ENCODE peak calls at places on chromosome 6, in four cellular contexts. One of them, this sample, is unnamed.

GRCh38 chr6:24547243-24547642 is 52.5 kb downstream of the ALDH5A1 start:
- DNase-seq in iPS DF 6.9: no peak
- DNase-seq in astrocyte of the cerebellum: no peak
- DNase-seq in lower lobe of right lung: no peak
- DNase-seq in this sample: no peak

GRCh38 chr6:53654745-53655240 is 10.8 kb downstream of the KLHL31 start:
- DNase-seq in iPS DF 6.9: no peak
- DNase-seq in astrocyte of the cerebellum: no peak
- DNase-seq in lower lobe of right lung: no peak
- DNase-seq in this sample: no peak

GRCh38 chr6:48714286-48715049 is 603.5 kb upstream of the PTCHD4 start:
- DNase-seq in iPS DF 6.9: no peak
- DNase-seq in astrocyte of the cerebellum: no peak
- DNase-seq in lower lobe of right lung: no peak
- DNase-seq in this sample: no peak

GRCh38 chr6:317068-317451 is 24.8 kb downstream of the DUSP22 start:
- DNase-seq in iPS DF 6.9: no peak
- DNase-seq in astrocyte of the cerebellum: no peak
- DNase-seq in lower lobe of right lung: no peak
- DNase-seq in this sample: no peak

GRCh38 chr6:5730586-5731263 is 276.0 kb downstream of the NRN1 start:
- DNase-seq in iPS DF 6.9: no peak
- DNase-seq in astrocyte of the cerebellum: no peak
- DNase-seq in lower lobe of right lung: no peak
- DNase-seq in this sample: no peak

GRCh38 chr6:144519429-144519828 is 234.3 kb downstream of the UTRN start:
- DNase-seq in iPS DF 6.9: no peak
- DNase-seq in astrocyte of the cerebellum: no peak
- DNase-seq in lower lobe of right lung: no peak
- DNase-seq in this sample: no peak

GRCh38 chr6:89007209-89008001 is 44.0 kb upstream of the RNGTT start:
- DNase-seq in iPS DF 6.9: no peak
- DNase-seq in astrocyte of the cerebellum: no peak
- DNase-seq in lower lobe of right lung: no peak
- DNase-seq in this sample: no peak

GRCh38 chr6:122033564-122034181 is 365.8 kb upstream of the HSF2 start:
- DNase-seq in iPS DF 6.9: peak; percentile 18
- DNase-seq in astrocyte of the cerebellum: peak; percentile 55
- DNase-seq in lower lobe of right lung: no peak
- DNase-seq in this sample: peak; percentile 32

GRCh38 chr6:123744840-123745239 is 58.8 kb upstream of the NKAIN2 start:
- DNase-seq in iPS DF 6.9: no peak
- DNase-seq in astrocyte of the cerebellum: no peak
- DNase-seq in lower lobe of right lung: no peak
- DNase-seq in this sample: no peak

GRCh38 chr6:119209452-119210205 is 131.2 kb upstream of the FAM184A start:
- DNase-seq in iPS DF 6.9: no peak
- DNase-seq in astrocyte of the cerebellum: no peak
- DNase-seq in lower lobe of right lung: no peak
- DNase-seq in this sample: no peak

GRCh38 chr6:380234-381218 is 11.0 kb upstream of the IRF4 start:
- DNase-seq in iPS DF 6.9: no peak
- DNase-seq in astrocyte of the cerebellum: no peak
- DNase-seq in lower lobe of right lung: no peak
- DNase-seq in this sample: no peak

GRCh38 chr6:15674690-15675386 is 12.0 kb upstream of the DTNBP1 start:
- DNase-seq in iPS DF 6.9: no peak
- DNase-seq in astrocyte of the cerebellum: no peak
- DNase-seq in lower lobe of right lung: no peak
- DNase-seq in this sample: no peak

GRCh38 chr6:73325656-73326055 is 28.4 kb downstream of the DPPA5 start:
- DNase-seq in iPS DF 6.9: no peak
- DNase-seq in astrocyte of the cerebellum: no peak
- DNase-seq in lower lobe of right lung: no peak
- DNase-seq in this sample: no peak

GRCh38 chr6:28953039-28953872 is 29.5 kb upstream of the TRIM27 start:
- DNase-seq in iPS DF 6.9: no peak
- DNase-seq in astrocyte of the cerebellum: no peak
- DNase-seq in lower lobe of right lung: no peak
- DNase-seq in this sample: peak; percentile 27

GRCh38 chr6:30722280-30723112 is 2.3 kb downstream of the TUBB start:
- DNase-seq in iPS DF 6.9: no peak
- DNase-seq in astrocyte of the cerebellum: no peak
- DNase-seq in lower lobe of right lung: peak; percentile 86
- DNase-seq in this sample: no peak

GRCh38 chr6:166958926-166959861 is 2.8 kb upstream of the RNASET2 start:
- DNase-seq in iPS DF 6.9: no peak
- DNase-seq in astrocyte of the cerebellum: no peak
- DNase-seq in lower lobe of right lung: no peak
- DNase-seq in this sample: no peak

GRCh38 chr6:79733388-79733787 is 102.3 kb downstream of the SH3BGRL2 start:
- DNase-seq in iPS DF 6.9: no peak
- DNase-seq in astrocyte of the cerebellum: no peak
- DNase-seq in lower lobe of right lung: no peak
- DNase-seq in this sample: no peak

GRCh38 chr6:163354779-163355431 is 59.6 kb upstream of the QKI start:
- DNase-seq in iPS DF 6.9: no peak
- DNase-seq in astrocyte of the cerebellum: no peak
- DNase-seq in lower lobe of right lung: peak; percentile 58
- DNase-seq in this sample: no peak

GRCh38 chr6:16338577-16339262 is 100.3 kb downstream of the GMPR start:
- DNase-seq in iPS DF 6.9: no peak
- DNase-seq in astrocyte of the cerebellum: peak; percentile 99
- DNase-seq in lower lobe of right lung: no peak
- DNase-seq in this sample: peak; percentile 99

GRCh38 chr6:109058620-109059019 is 36.0 kb downstream of the SESN1 start:
- DNase-seq in iPS DF 6.9: no peak
- DNase-seq in astrocyte of the cerebellum: no peak
- DNase-seq in lower lobe of right lung: no peak
- DNase-seq in this sample: no peak

GRCh38 chr6:147508871-147509608 is 550 bp downstream of the SAMD5 start:
- DNase-seq in iPS DF 6.9: no peak
- DNase-seq in astrocyte of the cerebellum: no peak
- DNase-seq in lower lobe of right lung: no peak
- DNase-seq in this sample: no peak

GRCh38 chr6:37788259-37788658 is 31.3 kb upstream of the ZFAND3 start:
- DNase-seq in iPS DF 6.9: no peak
- DNase-seq in astrocyte of the cerebellum: no peak
- DNase-seq in lower lobe of right lung: no peak
- DNase-seq in this sample: no peak

GRCh38 chr6:113362542-113363430 is 494.4 kb upstream of the MARCKS start:
- DNase-seq in iPS DF 6.9: no peak
- DNase-seq in astrocyte of the cerebellum: no peak
- DNase-seq in lower lobe of right lung: no peak
- DNase-seq in this sample: no peak
- H3K4me3 ChIP-seq in iPS DF 6.9: no peak overlapping the region
- H3K4me3 ChIP-seq in astrocyte of the cerebellum: no peak overlapping the region
- H3K4me3 ChIP-seq in lower lobe of right lung: no peak overlapping the region
- H3K4me3 ChIP-seq in this sample: no peak overlapping the region

DNA sequence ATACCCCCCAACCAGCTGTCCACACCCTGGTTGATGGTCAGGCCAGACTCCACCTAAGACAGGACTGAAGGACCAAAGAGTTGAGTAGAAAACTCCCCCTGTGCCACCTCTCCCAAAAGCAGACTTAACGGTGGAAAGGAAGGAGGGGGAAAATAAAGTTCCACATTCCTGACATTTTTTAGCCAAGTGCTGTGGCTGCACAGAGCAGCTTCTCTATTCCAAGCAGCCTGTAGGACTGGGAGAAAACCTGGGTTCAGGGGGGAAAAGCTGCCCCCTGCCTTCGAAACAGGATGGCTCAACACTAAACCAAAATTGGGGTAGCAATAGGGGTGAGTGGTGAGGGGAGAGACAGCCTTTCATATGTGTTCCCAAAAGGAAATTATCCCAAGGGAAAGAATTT is 3.6 kb downstream of the TRAM2 start:
- DNase-seq in iPS DF 6.9: no peak
- DNase-seq in astrocyte of the cerebellum: no peak
- DNase-seq in lower lobe of right lung: no peak
- DNase-seq in this sample: no peak
- H3K4me3 ChIP-seq in iPS DF 6.9: no peak overlapping the region
- H3K4me3 ChIP-seq in astrocyte of the cerebellum: peak overlapping the region; percentile 93
- H3K4me3 ChIP-seq in lower lobe of right lung: peak overlapping the region; percentile 4
- H3K4me3 ChIP-seq in this sample: peak overlapping the region; percentile 94

GRCh38 chr6:107116923-107117417 is 1.7 kb upstream of the BEND3 start:
- DNase-seq in iPS DF 6.9: no peak
- DNase-seq in astrocyte of the cerebellum: no peak
- DNase-seq in lower lobe of right lung: no peak
- DNase-seq in this sample: no peak

GRCh38 chr6:107114872-107115694 is at the start of gene BEND3:
- DNase-seq in iPS DF 6.9: no peak
- DNase-seq in astrocyte of the cerebellum: no peak
- DNase-seq in lower lobe of right lung: peak; percentile 65
- DNase-seq in this sample: no peak

GRCh38 chr6:107115695-107116327 is 496 bp upstream of the BEND3 start:
- DNase-seq in iPS DF 6.9: no peak
- DNase-seq in astrocyte of the cerebellum: no peak
- DNase-seq in lower lobe of right lung: no peak
- DNase-seq in this sample: no peak

GRCh38 chr6:107114213-107114871 is 973 bp downstream of the BEND3 start:
- DNase-seq in iPS DF 6.9: no peak
- DNase-seq in astrocyte of the cerebellum: peak; percentile 63
- DNase-seq in lower lobe of right lung: peak; percentile 92
- DNase-seq in this sample: peak; percentile 53

GRCh38 chr6:107116328-107116892 is 1.1 kb upstream of the BEND3 start:
- DNase-seq in iPS DF 6.9: no peak
- DNase-seq in astrocyte of the cerebellum: no peak
- DNase-seq in lower lobe of right lung: peak; percentile 58
- DNase-seq in this sample: no peak
- H3K4me3 ChIP-seq in iPS DF 6.9: no peak overlapping the region
- H3K4me3 ChIP-seq in astrocyte of the cerebellum: peak overlapping the region; percentile 58
- H3K4me3 ChIP-seq in lower lobe of right lung: peak overlapping the region; percentile 80
- H3K4me3 ChIP-seq in this sample: peak overlapping the region; percentile 62

GRCh38 chr6:158687507-158687906 is 37.7 kb downstream of the SYTL3 start:
- DNase-seq in iPS DF 6.9: no peak
- DNase-seq in astrocyte of the cerebellum: no peak
- DNase-seq in lower lobe of right lung: no peak
- DNase-seq in this sample: no peak
- H3K4me3 ChIP-seq in iPS DF 6.9: no peak overlapping the region
- H3K4me3 ChIP-seq in astrocyte of the cerebellum: no peak overlapping the region
- H3K4me3 ChIP-seq in lower lobe of right lung: no peak overlapping the region
- H3K4me3 ChIP-seq in this sample: no peak overlapping the region

GRCh38 chr6:44561062-44561591 is 173.6 kb downstream of the CDC5L start:
- DNase-seq in iPS DF 6.9: no peak
- DNase-seq in astrocyte of the cerebellum: no peak
- DNase-seq in lower lobe of right lung: no peak
- DNase-seq in this sample: no peak
- H3K4me3 ChIP-seq in iPS DF 6.9: no peak overlapping the region
- H3K4me3 ChIP-seq in astrocyte of the cerebellum: no peak overlapping the region
- H3K4me3 ChIP-seq in lower lobe of right lung: peak overlapping the region; percentile 13
- H3K4me3 ChIP-seq in this sample: no peak overlapping the region

GRCh38 chr6:39225543-39225942 is 3.7 kb downstream of the KCNK5 start:
- DNase-seq in iPS DF 6.9: no peak
- DNase-seq in astrocyte of the cerebellum: no peak
- DNase-seq in lower lobe of right lung: no peak
- DNase-seq in this sample: no peak
- H3K4me3 ChIP-seq in iPS DF 6.9: no peak overlapping the region
- H3K4me3 ChIP-seq in astrocyte of the cerebellum: no peak overlapping the region
- H3K4me3 ChIP-seq in lower lobe of right lung: no peak overlapping the region
- H3K4me3 ChIP-seq in this sample: no peak overlapping the region

GRCh38 chr6:142374965-142375733 is 73.3 kb downstream of the ADGRG6 start:
- DNase-seq in iPS DF 6.9: no peak
- DNase-seq in astrocyte of the cerebellum: no peak
- DNase-seq in lower lobe of right lung: no peak
- DNase-seq in this sample: no peak

GRCh38 chr6:142377112-142377848 is 75.5 kb downstream of the ADGRG6 start:
- DNase-seq in iPS DF 6.9: peak; percentile 37
- DNase-seq in astrocyte of the cerebellum: no peak
- DNase-seq in lower lobe of right lung: no peak
- DNase-seq in this sample: no peak

GRCh38 chr6:142374090-142374783 is 72.4 kb downstream of the ADGRG6 start:
- DNase-seq in iPS DF 6.9: no peak
- DNase-seq in astrocyte of the cerebellum: no peak
- DNase-seq in lower lobe of right lung: no peak
- DNase-seq in this sample: no peak

GRCh38 chr6:142378138-142378875 is 76.5 kb downstream of the ADGRG6 start:
- DNase-seq in iPS DF 6.9: no peak
- DNase-seq in astrocyte of the cerebellum: peak; percentile 91
- DNase-seq in lower lobe of right lung: no peak
- DNase-seq in this sample: no peak

DNA sequence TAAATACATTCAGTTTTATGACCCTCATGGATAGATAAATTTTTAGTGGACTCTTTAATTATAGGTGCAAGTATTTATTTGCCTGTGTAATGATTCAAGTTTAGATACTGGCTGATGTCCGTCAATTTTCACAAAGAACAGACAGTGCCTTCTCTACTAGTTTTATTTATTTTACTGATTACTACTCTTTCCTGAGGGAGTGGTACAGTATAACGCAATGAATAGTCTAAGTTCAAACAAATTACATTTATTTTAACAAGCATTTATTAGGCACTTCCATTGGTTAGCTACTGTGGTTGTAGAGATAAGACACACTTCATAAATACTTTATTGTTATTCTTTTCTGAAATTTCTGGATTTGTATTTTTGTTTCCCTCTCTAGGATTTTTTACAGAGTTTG is 74.3 kb downstream of the ADGRG6 start:
- DNase-seq in iPS DF 6.9: no peak
- DNase-seq in astrocyte of the cerebellum: no peak
- DNase-seq in lower lobe of right lung: no peak
- DNase-seq in this sample: no peak
- H3K4me3 ChIP-seq in iPS DF 6.9: no peak overlapping the region
- H3K4me3 ChIP-seq in astrocyte of the cerebellum: no peak overlapping the region
- H3K4me3 ChIP-seq in lower lobe of right lung: no peak overlapping the region
- H3K4me3 ChIP-seq in this sample: no peak overlapping the region